ENCODE peak calls at places on chromosomes 3 and 15, in ten cellular contexts. S is psoas muscle; I is CD8-positive, alpha-beta memory T cell; R is GM06990; T is GM23338; C is left ventricle myocardium inferior; B is foreskin fibroblast; Y is neural progenitor cell; W is NT2/D1; P is cardiac muscle cell. Q is an unnamed sample.

GRCh38 chr3:155179425-155179814 is 99.3 kb downstream of the MME start:
- DNase-seq in S (no peak), I (no peak), R (no peak), T (no peak), C (no peak), B (no peak), Y (no peak), W (no peak), P (peak; percentile 13), Q (no peak)

GRCh38 chr3:43994594-43995077 is 247.1 kb upstream of the TOPAZ1 start:
- DNase-seq in S (no peak), I (no peak), R (no peak), T (peak; percentile 55), C (no peak), B (no peak), Y (peak; percentile 15), W (no peak), P (no peak), Q (no peak)

GRCh38 chr3:130433306-130433705 is 83.7 kb upstream of the COL6A6 start:
- DNase-seq in S (no peak), I (no peak), R (no peak), T (no peak), C (no peak), B (no peak), Y (no peak), W (no peak), P (no peak), Q (no peak)

GRCh38 chr3:56254261-56254660 is 214.0 kb downstream of the ERC2 start:
- DNase-seq in S (no peak), I (no peak), R (no peak), T (peak; percentile 57), C (no peak), B (no peak), Y (no peak), W (no peak), P (no peak), Q (no peak)

GRCh38 chr3:46236294-46237054 is 5.8 kb upstream of the CCR3 start:
- DNase-seq in S (no peak), I (no peak), R (no peak), T (no peak), C (no peak), B (no peak), Y (no peak), W (no peak), P (no peak), Q (no peak)

GRCh38 chr3:36944012-36944640 is 728 bp downstream of the TRANK1 start:
- DNase-seq in S (peak; percentile 67), I (peak; percentile 49), R (peak; percentile 28), T (peak; percentile 78), C (peak; percentile 63), B (peak; percentile 81), Y (peak; percentile 76), W (no peak), P (peak; percentile 35), Q (peak; percentile 54)

GRCh38 chr3:123518892-123519485 is 65.9 kb downstream of the HACD2 start:
- DNase-seq in S (no peak), I (no peak), R (no peak), T (no peak), C (no peak), B (peak; percentile 6), Y (no peak), W (no peak), P (no peak), Q (no peak)

GRCh38 chr3:31196881-31197364 is 302.5 kb upstream of the GADL1 start:
- DNase-seq in S (peak; percentile 38), I (no peak), R (no peak), T (peak; percentile 25), C (peak; percentile 18), B (peak; percentile 75), Y (no peak), W (peak; percentile 18), P (peak; percentile 15), Q (peak; percentile 95)

GRCh38 chr3:32392530-32393302 is 1.1 kb downstream of the CMTM7 start:
- DNase-seq in S (peak; percentile 49), I (no peak), R (no peak), T (peak; percentile 38), C (peak; percentile 41), B (peak; percentile 91), Y (no peak), W (no peak), P (no peak), Q (peak; percentile 65)

GRCh38 chr3:9913601-9914000 is 3.3 kb upstream of the IL17RC start:
- DNase-seq in S (no peak), I (no peak), R (no peak), T (no peak), C (no peak), B (no peak), Y (no peak), W (no peak), P (no peak), Q (no peak)

GRCh38 chr3:15345608-15346137 is 13.3 kb upstream of the SH3BP5 start:
- DNase-seq in S (no peak), I (no peak), R (peak; percentile 59), T (no peak), C (no peak), B (no peak), Y (no peak), W (no peak), P (no peak), Q (no peak)

GRCh38 chr3:70771426-70772147 is 459.1 kb upstream of the MDFIC2 start:
- DNase-seq in S (no peak), I (no peak), R (no peak), T (no peak), C (no peak), B (peak; percentile 66), Y (no peak), W (no peak), P (no peak), Q (peak; percentile 67)

GRCh38 chr3:44762170-44762677 is 630 bp downstream of the KIF15 start:
- DNase-seq in S (no peak), I (no peak), R (no peak), T (no peak), C (no peak), B (peak; percentile 32), Y (no peak), W (no peak), P (no peak), Q (peak; percentile 26)

GRCh38 chr15:82540984-82541431 is 751 bp upstream of the RPS17 start:
- DNase-seq in S (no peak), I (no peak), R (no peak), T (peak; percentile 55), C (no peak), B (peak; percentile 47), Y (peak; percentile 33), W (no peak), P (peak; percentile 22), Q (peak; percentile 52)

GRCh38 chr3:184002469-184002868 is 15.2 kb downstream of the ABCC5 start:
- DNase-seq in S (peak; percentile 61), I (no peak), R (no peak), T (peak; percentile 26), C (peak; percentile 59), B (no peak), Y (no peak), W (no peak), P (no peak), Q (no peak)

GRCh38 chr3:184004483-184004882 is 13.2 kb downstream of the ABCC5 start:
- DNase-seq in S (no peak), I (no peak), R (no peak), T (no peak), C (no peak), B (no peak), Y (no peak), W (no peak), P (no peak), Q (no peak)

GRCh38 chr3:184008161-184008560 is 9.5 kb downstream of the ABCC5 start:
- DNase-seq in S (no peak), I (no peak), R (no peak), T (no peak), C (no peak), B (no peak), Y (no peak), W (no peak), P (no peak), Q (no peak)

GRCh38 chr3:184003187-184003967 is 14.3 kb downstream of the ABCC5 start:
- DNase-seq in S (no peak), I (no peak), R (no peak), T (no peak), C (no peak), B (peak; percentile 64), Y (no peak), W (no peak), P (no peak), Q (peak; percentile 29)

GRCh38 chr3:184005981-184006507 is 11.6 kb downstream of the ABCC5 start:
- DNase-seq in S (peak; percentile 68), I (peak; percentile 13), R (peak; percentile 39), T (peak; percentile 53), C (peak; percentile 55), B (no peak), Y (no peak), W (no peak), P (peak; percentile 52), Q (peak; percentile 96)
- H3K4me3 ChIP-seq in S (peak overlapping the region; percentile 50), I (no peak overlapping the region), R (no peak overlapping the region), T (no peak overlapping the region), C (peak overlapping the region; percentile 43), B (no peak overlapping the region), Y (no peak overlapping the region), W (no peak overlapping the region), P (no peak overlapping the region), Q (peak overlapping the region; percentile 24)

DNA sequence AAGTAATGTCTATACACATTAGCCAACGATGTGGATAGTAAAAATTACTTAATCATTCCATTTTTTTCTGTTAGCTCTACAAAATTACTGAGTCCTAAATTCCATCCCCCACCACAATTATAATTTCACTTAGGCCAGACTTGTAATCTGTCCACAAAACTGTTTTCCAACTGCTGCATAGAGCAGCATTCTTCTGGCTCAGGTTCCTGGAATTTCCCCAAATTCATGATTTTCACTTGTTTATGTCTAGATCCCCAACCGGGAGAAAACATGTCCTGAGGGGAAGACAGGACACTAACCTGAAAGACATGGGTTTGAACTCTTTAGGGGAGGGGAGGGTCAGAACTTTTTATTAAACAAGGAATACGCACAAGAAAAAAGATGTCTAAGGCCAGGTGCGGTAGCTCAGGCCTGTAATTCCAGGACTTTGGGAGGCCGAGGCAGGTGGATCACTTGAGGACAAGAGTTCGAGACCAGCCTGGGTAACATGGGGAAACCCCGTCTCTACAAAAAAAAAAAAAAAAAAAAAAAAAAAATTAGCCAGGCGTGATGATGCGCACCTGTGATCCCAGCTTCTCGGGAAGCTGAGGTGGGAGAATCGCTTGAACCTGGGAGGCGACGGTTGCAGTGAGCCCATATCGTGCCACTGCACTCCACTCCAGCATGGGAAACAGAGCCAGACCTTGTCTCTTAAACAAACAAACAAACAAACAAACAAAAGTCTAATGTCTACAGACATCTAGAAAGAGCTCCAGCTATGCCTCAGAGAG is 1.5 kb downstream of the ETFA start:
- DNase-seq in S (no peak), I (no peak), R (no peak), T (no peak), C (no peak), B (no peak), Y (no peak), W (no peak), P (no peak), Q (no peak)
- H3K4me3 ChIP-seq in S (peak overlapping the region; percentile 88), I (no peak overlapping the region), R (peak overlapping the region; percentile 96), T (peak overlapping the region; percentile 89), C (peak overlapping the region; percentile 80), B (peak overlapping the region; percentile 83), Y (peak overlapping the region; percentile 80), W (peak overlapping the region; percentile 84), P (peak overlapping the region; percentile 90), Q (peak overlapping the region; percentile 91)

GRCh38 chr3:188091746-188092145 is 62.2 kb upstream of the LPP start:
- DNase-seq in S (no peak), I (no peak), R (no peak), T (no peak), C (no peak), B (no peak), Y (no peak), W (no peak), P (no peak), Q (no peak)
- H3K4me3 ChIP-seq in S (no peak overlapping the region), I (no peak overlapping the region), R (no peak overlapping the region), T (no peak overlapping the region), C (no peak overlapping the region), B (no peak overlapping the region), Y (no peak overlapping the region), W (no peak overlapping the region), P (no peak overlapping the region), Q (no peak overlapping the region)

GRCh38 chr3:126116526-126116925 is 32.6 kb upstream of the SLC41A3 start:
- DNase-seq in S (no peak), I (no peak), R (no peak), T (no peak), C (no peak), B (no peak), Y (no peak), W (no peak), P (no peak), Q (no peak)
- H3K4me3 ChIP-seq in S (no peak overlapping the region), I (no peak overlapping the region), R (no peak overlapping the region), T (no peak overlapping the region), C (no peak overlapping the region), B (no peak overlapping the region), Y (no peak overlapping the region), W (no peak overlapping the region), P (no peak overlapping the region), Q (no peak overlapping the region)